ENCODE peak calls at places on chromosomes 5 and 9, in nine cellular contexts. E is MCF 10A, W is neural crest cell, S is tibial nerve, Q is AG04450, B is Peyer's patch, P is body of pancreas, K is upper lobe of right lung, U is A673. Y is an unnamed sample.

GRCh38 chr9:89420397-89420796 is 77.5 kb downstream of the SEMA4D start:
- DNase-seq in E (no peak), W (no peak), S (no peak), Q (no peak), B (no peak), P (no peak), K (no peak), U (no peak), Y (no peak)

GRCh38 chr9:17134396-17134842 is 421 bp upstream of the CNTLN start:
- DNase-seq in E (peak), W (no peak), S (no peak), Q (no peak), B (no peak), P (no peak), K (no peak), U (peak), Y (no peak)

GRCh38 chr9:115240676-115241075 is 122.7 kb upstream of the TNC start:
- DNase-seq in E (no peak), W (no peak), S (no peak), Q (no peak), B (no peak), P (no peak), K (no peak), U (no peak), Y (no peak)

GRCh38 chr9:28471261-28471660 is 898.0 kb upstream of the C9orf72 start:
- DNase-seq in E (no peak), W (no peak), S (no peak), Q (no peak), B (no peak), P (no peak), K (no peak), U (peak), Y (no peak)

GRCh38 chr5:175392236-175392635 is 51.7 kb downstream of the DRD1 start:
- DNase-seq in E (no peak), W (no peak), S (no peak), Q (no peak), B (no peak), P (no peak), K (no peak), U (no peak), Y (no peak)

GRCh38 chr9:73073337-73074175 is 78.1 kb upstream of the ANXA1 start:
- DNase-seq in E (no peak), W (no peak), S (no peak), Q (no peak), B (no peak), P (no peak), K (no peak), U (no peak), Y (no peak)

GRCh38 chr9:14515564-14516198 is 177.6 kb downstream of the ZDHHC21 start:
- DNase-seq in E (no peak), W (no peak), S (no peak), Q (no peak), B (no peak), P (no peak), K (no peak), U (no peak), Y (peak)

GRCh38 chr9:14766299-14766698 is 43.8 kb upstream of the CER1 start:
- DNase-seq in E (no peak), W (no peak), S (no peak), Q (no peak), B (no peak), P (no peak), K (no peak), U (no peak), Y (no peak)

GRCh38 chr9:100322954-100323536 is 29.7 kb downstream of the TEX10 start:
- DNase-seq in E (peak), W (peak), S (no peak), Q (no peak), B (no peak), P (peak), K (no peak), U (peak), Y (peak)

GRCh38 chr9:112747094-112747493 is 3.5 kb upstream of the SNX30 start:
- DNase-seq in E (no peak), W (peak), S (no peak), Q (no peak), B (no peak), P (no peak), K (no peak), U (no peak), Y (no peak)

GRCh38 chr5:79795764-79796398 is 106.2 kb downstream of the CMYA5 start:
- DNase-seq in E (peak), W (no peak), S (no peak), Q (no peak), B (peak), P (peak), K (no peak), U (peak), Y (no peak)

GRCh38 chr5:52283221-52283620 is 504.5 kb upstream of the ITGA1 start:
- DNase-seq in E (peak), W (no peak), S (no peak), Q (no peak), B (no peak), P (peak), K (no peak), U (no peak), Y (no peak)

GRCh38 chr5:157471709-157472108 is 11.7 kb downstream of the NIPAL4 start:
- DNase-seq in E (peak), W (peak), S (no peak), Q (no peak), B (no peak), P (no peak), K (no peak), U (peak), Y (no peak)

GRCh38 chr5:179229331-179229761 is 115.9 kb downstream of the ADAMTS2 start:
- DNase-seq in E (no peak), W (no peak), S (no peak), Q (no peak), B (peak), P (no peak), K (peak), U (no peak), Y (no peak)

GRCh38 chr9:105173306-105173705 is 71.1 kb upstream of the SLC44A1 start:
- DNase-seq in E (no peak), W (no peak), S (no peak), Q (no peak), B (no peak), P (no peak), K (no peak), U (peak), Y (peak)

GRCh38 chr5:74013222-74013621 is 387.2 kb downstream of the ARHGEF28 start:
- DNase-seq in E (no peak), W (no peak), S (no peak), Q (no peak), B (no peak), P (no peak), K (no peak), U (no peak), Y (no peak)

GRCh38 chr9:19102181-19102630 is 498 bp downstream of the HAUS6 start:
- DNase-seq in E (peak), W (no peak), S (no peak), Q (no peak), B (peak), P (peak), K (peak), U (peak), Y (peak)

GRCh38 chr9:97441729-97442128 is 29.8 kb downstream of the TDRD7 start:
- DNase-seq in E (no peak), W (no peak), S (no peak), Q (no peak), B (no peak), P (no peak), K (no peak), U (no peak), Y (no peak)

GRCh38 chr5:107672212-107673105 is 1.7 kb upstream of the EFNA5 start:
- DNase-seq in E (peak), W (peak), S (peak), Q (peak), B (peak), P (peak), K (peak), U (peak), Y (peak)

GRCh38 chr5:72151646-72152045 is 44.4 kb downstream of the MAP1B start:
- DNase-seq in E (no peak), W (no peak), S (no peak), Q (no peak), B (no peak), P (no peak), K (no peak), U (no peak), Y (no peak)

GRCh38 chr5:33563983-33564908 is 123.5 kb downstream of the TARS1 start:
- DNase-seq in E (no peak), W (no peak), S (no peak), Q (no peak), B (no peak), P (no peak), K (no peak), U (no peak), Y (no peak)

GRCh38 chr9:34514401-34514800 is 8.4 kb downstream of the ENHO start:
- DNase-seq in E (no peak), W (no peak), S (no peak), Q (no peak), B (no peak), P (no peak), K (no peak), U (no peak), Y (no peak)

GRCh38 chr5:41346609-41347008 is 133.3 kb upstream of the C6 start:
- DNase-seq in E (peak), W (no peak), S (no peak), Q (no peak), B (no peak), P (no peak), K (no peak), U (peak), Y (no peak)

GRCh38 chr9:132943677-132944293 is 631 bp downstream of the TSC1 start:
- DNase-seq in E (no peak), W (no peak), S (no peak), Q (no peak), B (no peak), P (no peak), K (no peak), U (peak), Y (peak)

GRCh38 chr9:33778700-33779351 is 16.5 kb upstream of the PRSS3 start:
- DNase-seq in E (peak), W (peak), S (no peak), Q (no peak), B (peak), P (peak), K (no peak), U (peak), Y (no peak)

GRCh38 chr5:150142800-150143724 is 12.6 kb downstream of the PDGFRB start:
- DNase-seq in E (peak), W (no peak), S (peak), Q (peak), B (no peak), P (peak), K (no peak), U (no peak), Y (no peak)

GRCh38 chr9:92644278-92644677 is 25.7 kb downstream of the IPPK start:
- DNase-seq in E (no peak), W (no peak), S (no peak), Q (no peak), B (no peak), P (no peak), K (no peak), U (no peak), Y (no peak)

GRCh38 chr9:5193345-5193744 is 7.9 kb upstream of the INSL6 start:
- DNase-seq in E (no peak), W (no peak), S (no peak), Q (no peak), B (no peak), P (no peak), K (no peak), U (no peak), Y (no peak)

GRCh38 chr9:73583590-73583989 is 431.9 kb downstream of the ANXA1 start:
- DNase-seq in E (peak), W (no peak), S (no peak), Q (no peak), B (no peak), P (no peak), K (no peak), U (peak), Y (no peak)

GRCh38 chr9:105959491-105959890 is 265.1 kb downstream of the TMEM38B start:
- DNase-seq in E (no peak), W (no peak), S (no peak), Q (no peak), B (no peak), P (no peak), K (no peak), U (no peak), Y (no peak)

GRCh38 chr5:15286659-15287058 is 213.3 kb upstream of the FBXL7 start:
- DNase-seq in E (no peak), W (no peak), S (no peak), Q (no peak), B (no peak), P (no peak), K (no peak), U (no peak), Y (no peak)

GRCh38 chr5:111379391-111379816 is 132.9 kb downstream of the STARD4 start:
- DNase-seq in E (no peak), W (no peak), S (no peak), Q (no peak), B (no peak), P (no peak), K (no peak), U (no peak), Y (no peak)

GRCh38 chr5:119385136-119386128 is 29.6 kb downstream of the TNFAIP8 start:
- DNase-seq in E (no peak), W (no peak), S (no peak), Q (no peak), B (no peak), P (no peak), K (no peak), U (no peak), Y (no peak)

GRCh38 chr5:55160493-55161209 is 680 bp downstream of the GPX8 start:
- DNase-seq in E (peak), W (peak), S (peak), Q (peak), B (no peak), P (peak), K (no peak), U (peak), Y (no peak)

GRCh38 chr5:174617910-174618309 is 106.5 kb upstream of the MSX2 start:
- DNase-seq in E (no peak), W (no peak), S (no peak), Q (no peak), B (peak), P (no peak), K (no peak), U (no peak), Y (no peak)

GRCh38 chr5:136276087-136276486 is 83.1 kb upstream of the SMIM32 start:
- DNase-seq in E (no peak), W (no peak), S (no peak), Q (no peak), B (no peak), P (no peak), K (no peak), U (no peak), Y (no peak)

GRCh38 chr5:77017668-77018067 is 12.5 kb upstream of the AGGF1 start:
- DNase-seq in E (no peak), W (no peak), S (no peak), Q (no peak), B (no peak), P (no peak), K (no peak), U (no peak), Y (no peak)

GRCh38 chr9:136474974-136475865 is 7.6 kb downstream of the SEC16A start:
- DNase-seq in E (no peak), W (no peak), S (no peak), Q (no peak), B (no peak), P (no peak), K (no peak), U (no peak), Y (no peak)

GRCh38 chr9:73813546-73813945 is 661.9 kb downstream of the ANXA1 start:
- DNase-seq in E (no peak), W (no peak), S (no peak), Q (no peak), B (no peak), P (no peak), K (no peak), U (no peak), Y (no peak)

GRCh38 chr5:178069909-178070308 is 43.4 kb upstream of the N4BP3 start:
- DNase-seq in E (peak), W (peak), S (no peak), Q (no peak), B (no peak), P (peak), K (no peak), U (peak), Y (peak)
- TF ChIP-seq CTCF in E (peak), W (peak), S (no peak), Q (peak), B (no peak), P (no peak), K (no peak), U (peak), Y (no peak)

GRCh38 chr5:7468742-7469141 is 72.8 kb downstream of the ADCY2 start:
- DNase-seq in E (no peak), W (no peak), S (no peak), Q (no peak), B (no peak), P (no peak), K (no peak), U (no peak), Y (no peak)

GRCh38 chr5:7474821-7475403 is 79.0 kb downstream of the ADCY2 start:
- DNase-seq in E (no peak), W (no peak), S (no peak), Q (no peak), B (no peak), P (no peak), K (no peak), U (no peak), Y (no peak)

GRCh38 chr5:7473115-7473514 is 77.2 kb downstream of the ADCY2 start:
- DNase-seq in E (no peak), W (no peak), S (no peak), Q (no peak), B (no peak), P (no peak), K (no peak), U (no peak), Y (no peak)

GRCh38 chr5:7473668-7474215 is 77.8 kb downstream of the ADCY2 start:
- DNase-seq in E (no peak), W (no peak), S (no peak), Q (no peak), B (no peak), P (no peak), K (no peak), U (no peak), Y (no peak)

GRCh38 chr5:7471710-7472109 is 75.8 kb downstream of the ADCY2 start:
- DNase-seq in E (no peak), W (no peak), S (no peak), Q (no peak), B (no peak), P (no peak), K (no peak), U (no peak), Y (no peak)
- TF ChIP-seq CTCF in E (no peak), W (no peak), S (no peak), Q (no peak), B (no peak), P (no peak), K (no peak), U (no peak), Y (no peak)

GRCh38 chr9:119157196-119157595 is 212.0 kb downstream of the BRINP1 start:
- DNase-seq in E (no peak), W (no peak), S (no peak), Q (no peak), B (no peak), P (no peak), K (no peak), U (no peak), Y (no peak)
- TF ChIP-seq CTCF in E (no peak), W (no peak), S (no peak), Q (no peak), B (no peak), P (no peak), K (no peak), U (no peak), Y (no peak)

GRCh38 chr5:171606414-171607024 is 179.1 kb upstream of the SMIM23 start:
- DNase-seq in E (peak), W (no peak), S (no peak), Q (no peak), B (no peak), P (no peak), K (no peak), U (peak), Y (no peak)
- TF ChIP-seq CTCF in E (peak), W (peak), S (no peak), Q (peak), B (no peak), P (no peak), K (peak), U (peak), Y (peak)

GRCh38 chr9:76302947-76303550 is 91.2 kb downstream of the RFK start:
- DNase-seq in E (peak), W (no peak), S (no peak), Q (peak), B (no peak), P (peak), K (no peak), U (peak), Y (no peak)
- TF ChIP-seq CTCF in E (peak), W (peak), S (peak), Q (peak), B (peak), P (peak), K (peak), U (peak), Y (peak)

DNA sequence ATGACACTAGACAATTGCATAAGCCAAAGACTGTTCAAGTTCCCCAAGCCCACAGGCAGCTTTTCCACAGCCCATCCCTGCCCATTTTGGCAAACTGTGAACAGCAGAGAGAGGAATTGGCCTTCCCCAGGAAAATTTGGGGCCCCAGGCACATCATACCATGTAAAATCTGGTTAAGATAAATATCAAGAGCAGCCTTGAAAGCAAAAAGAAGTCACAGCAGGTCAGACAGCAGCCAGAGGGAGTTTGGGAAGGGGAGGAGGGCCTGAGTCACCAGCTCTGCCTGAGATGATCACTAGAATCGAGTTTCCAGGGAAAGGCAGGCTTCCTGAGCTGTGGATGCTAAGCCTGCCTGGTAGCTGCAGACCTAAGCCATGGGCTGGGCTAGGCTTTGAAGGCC is 179.2 kb downstream of the RFK start:
- DNase-seq in E (peak), W (no peak), S (no peak), Q (peak), B (no peak), P (no peak), K (no peak), U (no peak), Y (no peak)
- TF ChIP-seq CTCF in E (no peak), W (no peak), S (no peak), Q (peak), B (no peak), P (no peak), K (no peak), U (no peak), Y (no peak)

GRCh38 chr5:98774192-98775046 is 956 bp downstream of the RGMB start:
- DNase-seq in E (peak), W (peak), S (no peak), Q (no peak), B (peak), P (peak), K (peak), U (peak), Y (peak)

GRCh38 chr5:98772415-98773213 is 849 bp upstream of the RGMB start:
- DNase-seq in E (peak), W (peak), S (peak), Q (no peak), B (peak), P (peak), K (peak), U (peak), Y (peak)

GRCh38 chr5:98775246-98775961 is 1.9 kb downstream of the RGMB start:
- DNase-seq in E (no peak), W (no peak), S (no peak), Q (no peak), B (no peak), P (no peak), K (no peak), U (no peak), Y (no peak)

GRCh38 chr5:98773214-98773463 is 324 bp upstream of the RGMB start:
- DNase-seq in E (no peak), W (no peak), S (no peak), Q (no peak), B (no peak), P (no peak), K (no peak), U (no peak), Y (no peak)

DNA sequence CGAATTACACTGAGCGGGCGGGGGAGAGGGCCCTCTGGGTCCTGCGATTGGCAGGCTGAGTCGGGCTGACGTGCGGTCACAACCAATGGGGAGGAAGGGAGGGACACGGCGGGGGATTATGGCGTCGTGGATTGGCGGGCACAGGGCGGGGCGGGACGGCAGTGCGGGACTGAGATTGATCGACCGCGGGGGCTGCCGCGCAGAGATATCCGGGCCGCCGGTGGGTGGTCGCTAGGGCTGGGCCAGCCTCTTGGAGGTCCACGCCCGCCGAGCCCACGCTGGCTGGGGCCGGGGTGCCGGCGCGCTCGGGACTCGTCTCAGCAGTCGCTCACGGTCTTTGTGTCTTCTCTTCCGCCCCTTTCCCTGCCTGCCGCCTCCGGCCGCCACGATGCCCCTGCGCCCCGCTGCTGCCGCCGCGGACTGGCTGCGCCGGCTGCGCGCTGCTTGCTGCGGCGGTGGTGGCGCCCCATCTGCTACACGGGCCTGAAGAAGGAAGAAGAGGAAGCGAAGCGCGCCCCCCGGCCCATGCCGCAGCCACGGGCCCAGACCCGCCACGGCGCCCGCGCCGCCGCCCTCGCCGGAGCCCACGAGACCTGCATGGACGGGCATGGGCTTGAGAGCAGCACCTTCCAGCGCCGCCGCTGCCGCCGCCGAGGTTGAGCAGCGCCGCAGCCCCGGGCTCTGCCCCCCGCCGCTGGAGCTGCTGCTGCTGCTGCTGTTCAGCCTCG is at the start of gene RGMB:
- DNase-seq in E (peak), W (peak), S (peak), Q (peak), B (peak), P (peak), K (peak), U (peak), Y (peak)
- TF ChIP-seq CTCF in E (no peak), W (peak), S (peak), Q (no peak), B (no peak), P (no peak), K (no peak), U (no peak), Y (no peak)